ENCODE peak calls at places on chromosomes 4 and X, in four cellular contexts. One of them, this sample, is unnamed.

GRCh38 chr4:128583753-128584712 is 225.5 kb upstream of the JADE1 start:
- DNase-seq in right lobe of liver: peak; percentile 61
- DNase-seq in adipocyte: no peak
- DNase-seq in HAP-1: no peak
- DNase-seq in this sample: no peak

GRCh38 chr4:152929888-152930287 is 6.2 kb upstream of the FHDC1 start:
- DNase-seq in HAP-1: no peak
- DNase-seq in adipocyte: no peak
- DNase-seq in right lobe of liver: no peak
- DNase-seq in this sample: no peak

GRCh38 chr4:26648260-26648659 is 64.4 kb downstream of the TBC1D19 start:
- DNase-seq in right lobe of liver: no peak
- DNase-seq in HAP-1: peak; percentile 43
- DNase-seq in adipocyte: no peak
- DNase-seq in this sample: no peak

GRCh38 chr4:30838346-30838745 is 118.2 kb downstream of the PCDH7 start:
- DNase-seq in right lobe of liver: no peak
- DNase-seq in HAP-1: no peak
- DNase-seq in adipocyte: no peak
- DNase-seq in this sample: no peak

GRCh38 chr4:88297725-88298453 is 13.5 kb upstream of the PPM1K start:
- DNase-seq in right lobe of liver: no peak
- DNase-seq in adipocyte: no peak
- DNase-seq in HAP-1: no peak
- DNase-seq in this sample: no peak

GRCh38 chr4:119726505-119726904 is 97.9 kb upstream of the PDE5A start:
- DNase-seq in right lobe of liver: no peak
- DNase-seq in HAP-1: no peak
- DNase-seq in adipocyte: peak; percentile 71
- DNase-seq in this sample: no peak

GRCh38 chrX:105307762-105308161 is 87.3 kb upstream of the TEX13A start:
- DNase-seq in adipocyte: peak; percentile 47
- DNase-seq in HAP-1: no peak
- DNase-seq in right lobe of liver: no peak
- DNase-seq in this sample: no peak

GRCh38 chr4:123587983-123588494 is 191.4 kb downstream of the SPRY1 start:
- DNase-seq in adipocyte: peak; percentile 93
- DNase-seq in HAP-1: peak; percentile 20
- DNase-seq in right lobe of liver: no peak
- DNase-seq in this sample: no peak

GRCh38 chr4:79764118-79764517 is 308.9 kb downstream of the ANTXR2 start:
- DNase-seq in right lobe of liver: no peak
- DNase-seq in adipocyte: no peak
- DNase-seq in HAP-1: no peak
- DNase-seq in this sample: no peak

GRCh38 chr4:147644471-147644870 is 27.3 kb downstream of the TMEM184C start:
- DNase-seq in adipocyte: no peak
- DNase-seq in right lobe of liver: no peak
- DNase-seq in HAP-1: no peak
- DNase-seq in this sample: no peak

GRCh38 chrX:153886915-153887314 is 942 bp upstream of the L1CAM start:
- DNase-seq in right lobe of liver: no peak
- DNase-seq in HAP-1: no peak
- DNase-seq in adipocyte: no peak
- DNase-seq in this sample: no peak

GRCh38 chrX:10486373-10486772 is 134.0 kb downstream of the MID1 start:
- DNase-seq in right lobe of liver: no peak
- DNase-seq in HAP-1: no peak
- DNase-seq in adipocyte: peak; percentile 75
- DNase-seq in this sample: no peak

GRCh38 chr4:132332932-132333722 is 816.0 kb upstream of the PCDH10 start:
- DNase-seq in adipocyte: peak; percentile 13
- DNase-seq in HAP-1: no peak
- DNase-seq in right lobe of liver: no peak
- DNase-seq in this sample: no peak

GRCh38 chr4:80011636-80012236 is 61.3 kb downstream of the ANTXR2 start:
- DNase-seq in right lobe of liver: no peak
- DNase-seq in HAP-1: no peak
- DNase-seq in adipocyte: peak; percentile 83
- DNase-seq in this sample: no peak

GRCh38 chr4:188781655-188782054 is 642.4 kb downstream of the TRIML1 start:
- DNase-seq in adipocyte: peak; percentile 34
- DNase-seq in right lobe of liver: no peak
- DNase-seq in HAP-1: peak; percentile 47
- DNase-seq in this sample: no peak

GRCh38 chrX:41308884-41309655 is 24.9 kb upstream of the DDX3X start:
- DNase-seq in HAP-1: no peak
- DNase-seq in adipocyte: peak; percentile 50
- DNase-seq in right lobe of liver: no peak
- DNase-seq in this sample: peak; percentile 43

GRCh38 chr4:15717126-15717525 is 14.3 kb downstream of the BST1 start:
- DNase-seq in HAP-1: no peak
- DNase-seq in right lobe of liver: no peak
- DNase-seq in adipocyte: peak; percentile 51
- DNase-seq in this sample: no peak

DNA sequence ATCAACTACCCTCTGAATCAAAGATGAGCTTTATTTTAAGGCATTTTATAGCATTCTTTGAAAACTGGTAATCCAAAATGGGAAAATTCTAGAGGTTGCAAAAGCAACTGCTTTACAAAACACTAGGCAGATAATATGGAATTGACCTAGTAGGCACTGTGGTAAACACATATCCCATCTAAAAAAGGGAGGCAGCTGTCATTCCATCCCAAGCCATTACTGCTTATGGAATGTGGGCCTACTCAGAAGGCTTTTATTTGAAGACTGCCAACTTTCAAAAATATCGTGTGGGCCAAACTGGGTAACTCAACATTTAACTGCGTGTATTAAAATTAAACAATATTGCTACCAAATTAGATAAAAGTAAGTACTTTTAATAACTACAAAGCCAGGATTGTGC is 19.3 kb downstream of the UBE2D3 start:
- DNase-seq in right lobe of liver: no peak
- DNase-seq in adipocyte: no peak
- DNase-seq in HAP-1: no peak
- DNase-seq in this sample: no peak
- H3K36me3 ChIP-seq in right lobe of liver: no peaks in the 10 kb centered on the region
- H3K36me3 ChIP-seq in adipocyte: peaks cover 70% of the 10 kb centered on the region
- H3K36me3 ChIP-seq in HAP-1: peaks cover 49% of the 10 kb centered on the region
- H3K36me3 ChIP-seq in this sample: peaks cover 60% of the 10 kb centered on the region

DNA sequence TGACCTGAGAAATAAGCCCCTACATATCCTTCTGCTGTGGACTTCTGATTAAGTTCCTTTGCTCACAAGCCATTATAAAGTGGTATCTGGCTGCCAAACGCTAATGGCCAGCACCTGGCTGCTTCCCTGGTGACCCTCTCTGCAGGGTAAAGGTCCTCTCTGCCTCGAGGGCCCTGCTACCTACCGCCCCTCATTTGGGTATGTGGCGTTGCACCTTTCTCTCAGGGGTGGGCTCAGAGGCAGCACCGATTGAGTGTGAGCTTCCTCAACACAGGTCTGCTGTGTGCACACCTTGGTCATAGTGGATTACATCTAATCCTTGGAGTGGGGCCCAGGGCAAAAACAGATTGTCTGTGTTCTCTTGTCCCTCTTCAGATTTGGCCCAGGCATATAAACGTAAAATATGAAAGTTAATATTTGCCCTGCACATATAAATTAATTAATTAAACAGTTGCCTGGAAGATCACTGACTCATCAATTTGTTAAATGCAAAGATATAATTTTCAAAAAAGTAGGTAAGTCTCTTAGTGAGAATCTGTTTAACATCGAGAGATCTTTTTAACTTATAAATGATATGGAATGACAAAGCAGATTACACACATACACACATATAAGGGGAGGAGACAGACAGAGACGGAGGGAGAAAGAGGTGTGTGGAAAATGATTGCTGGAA is 174.5 kb upstream of the SMIM31 start:
- DNase-seq in right lobe of liver: no peak
- DNase-seq in adipocyte: no peak
- DNase-seq in HAP-1: no peak
- DNase-seq in this sample: no peak
- H3K36me3 ChIP-seq in right lobe of liver: no peaks in the 10 kb centered on the region
- H3K36me3 ChIP-seq in adipocyte: no peaks in the 10 kb centered on the region
- H3K36me3 ChIP-seq in HAP-1: no peaks in the 10 kb centered on the region
- H3K36me3 ChIP-seq in this sample: no peaks in the 10 kb centered on the region

GRCh38 chr4:105462610-105463009 is 11.3 kb downstream of the PPA2 start:
- DNase-seq in HAP-1: no peak
- DNase-seq in adipocyte: no peak
- DNase-seq in right lobe of liver: no peak
- DNase-seq in this sample: no peak

GRCh38 chr4:105461221-105462041 is 12.4 kb downstream of the PPA2 start:
- DNase-seq in HAP-1: no peak
- DNase-seq in adipocyte: peak; percentile 45
- DNase-seq in right lobe of liver: no peak
- DNase-seq in this sample: no peak

GRCh38 chr4:105462042-105462421 is 11.8 kb downstream of the PPA2 start:
- DNase-seq in right lobe of liver: no peak
- DNase-seq in HAP-1: no peak
- DNase-seq in adipocyte: no peak
- DNase-seq in this sample: no peak

GRCh38 chr4:105471566-105472176 is 2.2 kb downstream of the PPA2 start:
- DNase-seq in adipocyte: peak; percentile 89
- DNase-seq in HAP-1: peak; percentile 83
- DNase-seq in right lobe of liver: peak; percentile 43
- DNase-seq in this sample: no peak

DNA sequence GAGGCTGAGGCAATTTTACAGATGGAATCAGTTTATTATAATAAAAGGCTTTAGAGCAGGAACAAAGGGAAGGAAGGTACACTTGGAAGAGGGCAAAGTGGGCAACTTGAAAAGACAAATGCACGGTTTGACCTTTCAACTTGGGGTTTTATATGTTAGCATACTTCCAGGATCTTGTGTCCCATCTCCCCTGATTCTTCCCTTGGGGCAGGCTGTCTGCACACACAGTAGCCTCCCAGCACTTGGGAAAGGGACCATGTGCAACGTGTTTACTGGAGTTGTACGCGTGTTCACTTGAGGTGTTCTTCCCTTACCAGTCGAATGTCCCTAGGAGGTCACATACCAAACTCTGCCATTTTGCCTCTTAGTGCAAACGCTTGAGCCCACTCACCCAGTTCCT is 7.3 kb downstream of the PPA2 start:
- DNase-seq in adipocyte: no peak
- DNase-seq in HAP-1: no peak
- DNase-seq in right lobe of liver: no peak
- DNase-seq in this sample: no peak
- H3K36me3 ChIP-seq in adipocyte: peaks cover 4% of the 10 kb centered on the region
- H3K36me3 ChIP-seq in HAP-1: peaks cover 11% of the 10 kb centered on the region
- H3K36me3 ChIP-seq in right lobe of liver: no peaks in the 10 kb centered on the region
- H3K36me3 ChIP-seq in this sample: no peaks in the 10 kb centered on the region

GRCh38 chrX:53584891-53585290 is 101.6 kb downstream of the HUWE1 start:
- DNase-seq in HAP-1: no peak
- DNase-seq in adipocyte: no peak
- DNase-seq in right lobe of liver: no peak
- DNase-seq in this sample: no peak
- H3K36me3 ChIP-seq in HAP-1: peaks cover 100% of the 10 kb centered on the region
- H3K36me3 ChIP-seq in adipocyte: peaks cover 96% of the 10 kb centered on the region
- H3K36me3 ChIP-seq in right lobe of liver: no peaks in the 10 kb centered on the region
- H3K36me3 ChIP-seq in this sample: no peaks in the 10 kb centered on the region

GRCh38 chr4:182896421-182896820 is 20.8 kb downstream of the DCTD start:
- DNase-seq in right lobe of liver: no peak
- DNase-seq in adipocyte: no peak
- DNase-seq in HAP-1: no peak
- DNase-seq in this sample: no peak

GRCh38 chr4:182901337-182901736 is 15.8 kb downstream of the DCTD start:
- DNase-seq in HAP-1: no peak
- DNase-seq in right lobe of liver: peak; percentile 47
- DNase-seq in adipocyte: no peak
- DNase-seq in this sample: no peak

GRCh38 chr4:182897601-182898478 is 19.3 kb downstream of the DCTD start:
- DNase-seq in HAP-1: no peak
- DNase-seq in adipocyte: no peak
- DNase-seq in right lobe of liver: peak; percentile 77
- DNase-seq in this sample: peak; percentile 70

GRCh38 chr4:182895791-182896292 is 21.3 kb downstream of the DCTD start:
- DNase-seq in adipocyte: no peak
- DNase-seq in HAP-1: no peak
- DNase-seq in right lobe of liver: peak; percentile 55
- DNase-seq in this sample: no peak

GRCh38 chr4:182898479-182898799 is 18.7 kb downstream of the DCTD start:
- DNase-seq in right lobe of liver: no peak
- DNase-seq in HAP-1: no peak
- DNase-seq in adipocyte: no peak
- DNase-seq in this sample: no peak
- H3K36me3 ChIP-seq in right lobe of liver: no peaks in the 10 kb centered on the region
- H3K36me3 ChIP-seq in HAP-1: peaks cover 16% of the 10 kb centered on the region
- H3K36me3 ChIP-seq in adipocyte: peaks cover 84% of the 10 kb centered on the region
- H3K36me3 ChIP-seq in this sample: peaks cover 64% of the 10 kb centered on the region

This sample was measured in left lung.